ENCODE peak calls at places on chromosome 12, in eight cellular contexts. W, C, I, Q, X, U, V and L are unnamed samples.

GRCh38 chr12:64180951-64181350 is 41.1 kb downstream of the KICS2 start:
- ATAC-seq in Q (peak; percentile 63), X (no peak), W (peak; percentile 34), V (peak; percentile 73), C (peak; percentile 35), U (no peak), I (no peak), L (peak; percentile 42)

GRCh38 chr12:10735428-10735827 is 12.3 kb upstream of the YBX3 start:
- ATAC-seq in C (no peak), I (no peak), V (no peak), Q (no peak), X (no peak), W (no peak), U (no peak), L (no peak)

GRCh38 chr12:116630762-116631161 is 71.6 kb downstream of the MAP1LC3B2 start:
- ATAC-seq in W (peak; percentile 60), Q (no peak), V (no peak), U (no peak), C (no peak), I (no peak), X (no peak), L (no peak)

GRCh38 chr12:47591387-47591786 is 114.4 kb downstream of the RPAP3 start:
- ATAC-seq in C (peak; percentile 56), I (no peak), Q (no peak), W (no peak), X (no peak), V (no peak), U (no peak), L (peak; percentile 10)

GRCh38 chr12:124333724-124334123 is 38.8 kb downstream of the RFLNA start:
- ATAC-seq in X (no peak), V (no peak), C (no peak), I (no peak), Q (no peak), U (no peak), W (no peak), L (no peak)

GRCh38 chr12:40226652-40227051 is 1.9 kb downstream of the LRRK2 start:
- ATAC-seq in I (peak; percentile 33), Q (no peak), V (peak; percentile 81), U (peak; percentile 68), C (no peak), W (peak; percentile 77), X (peak; percentile 42), L (peak; percentile 77)

GRCh38 chr12:49043856-49044258 is 16.7 kb downstream of the KMT2D start:
- ATAC-seq in V (peak; percentile 86), Q (peak; percentile 86), U (peak; percentile 95), C (peak; percentile 80), I (peak; percentile 80), W (no peak), X (no peak), L (peak; percentile 25)

GRCh38 chr12:56766535-56766934 is 3.4 kb downstream of the HSD17B6 start:
- ATAC-seq in Q (no peak), I (no peak), W (no peak), C (no peak), V (no peak), X (no peak), U (no peak), L (no peak)

GRCh38 chr12:111248221-111248620 is 120.7 kb downstream of the PHETA1 start:
- ATAC-seq in C (no peak), W (no peak), Q (no peak), I (no peak), X (no peak), U (peak; percentile 27), V (no peak), L (no peak)

GRCh38 chr12:21438643-21439042 is 1.2 kb downstream of the PYROXD1 start:
- ATAC-seq in V (no peak), Q (no peak), U (peak; percentile 59), C (no peak), I (no peak), X (no peak), W (no peak), L (no peak)

GRCh38 chr12:51430196-51430895 is 5.7 kb downstream of the SLC4A8 start:
- ATAC-seq in Q (no peak), C (no peak), W (peak; percentile 91), I (no peak), U (no peak), V (peak; percentile 41), X (no peak), L (no peak)

GRCh38 chr12:9763025-9763424 is 2.3 kb upstream of the CD69 start:
- ATAC-seq in C (no peak), W (no peak), U (no peak), X (no peak), Q (no peak), V (no peak), I (no peak), L (no peak)

GRCh38 chr12:30329281-30329680 is 366.4 kb downstream of the IPO8 start:
- ATAC-seq in U (no peak), W (no peak), X (no peak), I (no peak), V (no peak), C (peak; percentile 56), Q (no peak), L (no peak)

GRCh38 chr12:51307655-51308593 is 16.1 kb downstream of the BIN2 start:
- ATAC-seq in U (peak; percentile 63), Q (peak; percentile 91), W (no peak), V (peak; percentile 99), C (peak; percentile 99), I (no peak), X (no peak), L (no peak)

GRCh38 chr12:116849216-116849615 is 32.0 kb downstream of the HRK start:
- ATAC-seq in X (no peak), W (no peak), U (no peak), Q (no peak), C (no peak), I (no peak), V (no peak), L (no peak)

GRCh38 chr12:121170581-121171260 is 38.0 kb downstream of the P2RX7 start:
- ATAC-seq in W (no peak), X (no peak), Q (no peak), V (no peak), U (no peak), I (no peak), C (no peak), L (no peak)

GRCh38 chr12:120228041-120228290 is 27.1 kb upstream of the RPLP0 start:
- ATAC-seq in U (no peak), V (no peak), X (no peak), I (no peak), W (no peak), Q (no peak), C (no peak), L (no peak)

GRCh38 chr12:123832052-123832451 is 70.0 kb downstream of the DNAH10 start:
- ATAC-seq in I (no peak), C (no peak), X (no peak), W (no peak), U (no peak), V (no peak), Q (no peak), L (no peak)

GRCh38 chr12:115079760-115080159 is 395.8 kb upstream of the TBX3 start:
- ATAC-seq in Q (no peak), I (no peak), C (no peak), X (no peak), U (no peak), W (peak; percentile 68), V (no peak), L (no peak)

GRCh38 chr12:109899783-109900751 is at the start of gene TCHP:
- ATAC-seq in Q (peak; percentile 81), X (peak; percentile 88), U (peak; percentile 93), C (peak; percentile 93), V (peak; percentile 91), I (peak; percentile 96), W (peak; percentile 98), L (peak; percentile 89)
- TF ChIP-seq POLR2A in Q (no peak), X (peak; percentile 28), U (peak; percentile 77), C (no peak), V (peak; percentile 55), I (no peak), W (peak; percentile 63), L (no peak)

GRCh38 chr12:86186449-86186848 is 69.7 kb downstream of the MGAT4C start:
- ATAC-seq in I (no peak), C (no peak), V (peak; percentile 35), W (no peak), X (no peak), Q (no peak), U (no peak), L (no peak)
- TF ChIP-seq CTCF in I (no peak), C (peak; percentile 29), V (no peak), W (no peak), X (no peak), Q (no peak), U (no peak), L (no peak)

GRCh38 chr12:96237035-96237434 is 42.9 kb downstream of the ELK3 start:
- ATAC-seq in X (no peak), U (no peak), I (no peak), W (no peak), Q (no peak), C (no peak), V (no peak), L (no peak)

GRCh38 chr12:96237465-96238077 is 43.4 kb downstream of the ELK3 start:
- ATAC-seq in U (no peak), I (peak; percentile 47), X (no peak), V (no peak), C (peak; percentile 64), Q (no peak), W (no peak), L (peak; percentile 25)

GRCh38 chr12:96239711-96240234 is 45.6 kb downstream of the ELK3 start:
- ATAC-seq in U (no peak), I (no peak), C (peak; percentile 2), Q (no peak), W (no peak), X (peak; percentile 74), V (no peak), L (peak; percentile 56)

GRCh38 chr12:96240251-96240650 is 46.1 kb downstream of the ELK3 start:
- ATAC-seq in Q (no peak), C (no peak), W (no peak), V (no peak), X (no peak), U (no peak), I (no peak), L (no peak)

GRCh38 chr12:96238336-96239031 is 44.3 kb downstream of the ELK3 start:
- ATAC-seq in Q (no peak), W (no peak), I (no peak), U (no peak), V (no peak), X (no peak), C (no peak), L (no peak)
- H3K4me1 ChIP-seq in Q (no peaks in the 10 kb centered on the region), W (peaks cover 9% of the 10 kb centered on the region), I (peaks cover 40% of the 10 kb centered on the region), U (peaks cover 11% of the 10 kb centered on the region), V (peaks cover 7% of the 10 kb centered on the region), X (peaks cover 89% of the 10 kb centered on the region), C (peaks cover 44% of the 10 kb centered on the region), L (peaks cover 80% of the 10 kb centered on the region)

GRCh38 chr12:110007874-110008273 is 8.6 kb downstream of the ANKRD13A start:
- ATAC-seq in W (no peak), Q (no peak), X (no peak), I (no peak), V (no peak), C (no peak), U (no peak), L (no peak)

GRCh38 chr12:110012659-110013058 is 13.4 kb downstream of the ANKRD13A start:
- ATAC-seq in W (no peak), X (no peak), V (no peak), U (no peak), I (no peak), Q (no peak), C (no peak), L (no peak)

GRCh38 chr12:110015132-110015531 is 15.9 kb downstream of the ANKRD13A start:
- ATAC-seq in X (no peak), Q (no peak), V (no peak), U (no peak), C (no peak), W (no peak), I (no peak), L (no peak)

GRCh38 chr12:110012137-110012536 is 12.9 kb downstream of the ANKRD13A start:
- ATAC-seq in U (no peak), C (no peak), V (no peak), W (no peak), I (no peak), Q (no peak), X (no peak), L (no peak)

GRCh38 chr12:110010853-110011835 is 11.9 kb downstream of the ANKRD13A start:
- ATAC-seq in X (no peak), C (no peak), U (no peak), I (no peak), W (no peak), Q (no peak), V (no peak), L (no peak)
- TF ChIP-seq POLR2A in X (no peak), C (no peak), U (no peak), I (no peak), W (no peak), Q (no peak), V (no peak), L (no peak)